ENCODE peak calls at places on chromosomes 3 and 15, in seven cellular contexts. One of them, this sample, is unnamed.

GRCh38 chr3:50299929-50300680 is 900 bp upstream of the HYAL3 start:
- DNase-seq in amniotic stem cell: peak; percentile 1
- DNase-seq in EL: no peak
- DNase-seq in activated CD8-positive, alpha-beta memory T cell treated with anti-CD3 and anti-CD28 coated beads, Interleukin-2, amount 50 U/mL, for 4 hours: no peak
- DNase-seq in activated CD4-positive, alpha-beta T cell treated with anti-CD3 and anti-CD28 coated beads, Interleukin-2, amount 50 U/mL, for 24 hours: no peak
- DNase-seq in epithelial cell of esophagus: peak; percentile 92
- DNase-seq in globus pallidus: peak; percentile 92
- DNase-seq in this sample: no peak

GRCh38 chr3:33023176-33024136 is 72.0 kb downstream of the CCR4 start:
- DNase-seq in amniotic stem cell: no peak
- DNase-seq in EL: no peak
- DNase-seq in activated CD8-positive, alpha-beta memory T cell treated with anti-CD3 and anti-CD28 coated beads, Interleukin-2, amount 50 U/mL, for 4 hours: no peak
- DNase-seq in activated CD4-positive, alpha-beta T cell treated with anti-CD3 and anti-CD28 coated beads, Interleukin-2, amount 50 U/mL, for 24 hours: no peak
- DNase-seq in epithelial cell of esophagus: no peak
- DNase-seq in globus pallidus: no peak
- DNase-seq in this sample: no peak

GRCh38 chr3:133987136-133987535 is 42.6 kb downstream of the SLCO2A1 start:
- DNase-seq in amniotic stem cell: no peak
- DNase-seq in EL: no peak
- DNase-seq in activated CD8-positive, alpha-beta memory T cell treated with anti-CD3 and anti-CD28 coated beads, Interleukin-2, amount 50 U/mL, for 4 hours: no peak
- DNase-seq in activated CD4-positive, alpha-beta T cell treated with anti-CD3 and anti-CD28 coated beads, Interleukin-2, amount 50 U/mL, for 24 hours: no peak
- DNase-seq in epithelial cell of esophagus: no peak
- DNase-seq in globus pallidus: no peak
- DNase-seq in this sample: no peak

GRCh38 chr3:58206406-58207011 is 4.3 kb downstream of the DNASE1L3 start:
- DNase-seq in amniotic stem cell: no peak
- DNase-seq in EL: peak; percentile 82
- DNase-seq in activated CD8-positive, alpha-beta memory T cell treated with anti-CD3 and anti-CD28 coated beads, Interleukin-2, amount 50 U/mL, for 4 hours: no peak
- DNase-seq in activated CD4-positive, alpha-beta T cell treated with anti-CD3 and anti-CD28 coated beads, Interleukin-2, amount 50 U/mL, for 24 hours: no peak
- DNase-seq in epithelial cell of esophagus: peak; percentile 81
- DNase-seq in globus pallidus: no peak
- DNase-seq in this sample: peak; percentile 31

GRCh38 chr15:20353966-20354883 is 187.4 kb downstream of the GOLGA6L6 start:
- DNase-seq in amniotic stem cell: no peak
- DNase-seq in EL: no peak
- DNase-seq in activated CD8-positive, alpha-beta memory T cell treated with anti-CD3 and anti-CD28 coated beads, Interleukin-2, amount 50 U/mL, for 4 hours: peak; percentile 14
- DNase-seq in activated CD4-positive, alpha-beta T cell treated with anti-CD3 and anti-CD28 coated beads, Interleukin-2, amount 50 U/mL, for 24 hours: no peak
- DNase-seq in epithelial cell of esophagus: no peak
- DNase-seq in globus pallidus: no peak
- DNase-seq in this sample: no peak

GRCh38 chr15:70120109-70120508 is 22.4 kb upstream of the TLE3 start:
- DNase-seq in amniotic stem cell: no peak
- DNase-seq in EL: no peak
- DNase-seq in activated CD8-positive, alpha-beta memory T cell treated with anti-CD3 and anti-CD28 coated beads, Interleukin-2, amount 50 U/mL, for 4 hours: no peak
- DNase-seq in activated CD4-positive, alpha-beta T cell treated with anti-CD3 and anti-CD28 coated beads, Interleukin-2, amount 50 U/mL, for 24 hours: no peak
- DNase-seq in epithelial cell of esophagus: no peak
- DNase-seq in globus pallidus: no peak
- DNase-seq in this sample: no peak

GRCh38 chr15:98955331-98955730 is 52.3 kb downstream of the PGPEP1L start:
- DNase-seq in amniotic stem cell: no peak
- DNase-seq in EL: no peak
- DNase-seq in activated CD8-positive, alpha-beta memory T cell treated with anti-CD3 and anti-CD28 coated beads, Interleukin-2, amount 50 U/mL, for 4 hours: no peak
- DNase-seq in activated CD4-positive, alpha-beta T cell treated with anti-CD3 and anti-CD28 coated beads, Interleukin-2, amount 50 U/mL, for 24 hours: no peak
- DNase-seq in epithelial cell of esophagus: no peak
- DNase-seq in globus pallidus: peak; percentile 89
- DNase-seq in this sample: no peak

GRCh38 chr15:78065284-78065872 is 12.1 kb downstream of the TBC1D2B start:
- DNase-seq in amniotic stem cell: peak; percentile 89
- DNase-seq in EL: peak; percentile 99
- DNase-seq in activated CD8-positive, alpha-beta memory T cell treated with anti-CD3 and anti-CD28 coated beads, Interleukin-2, amount 50 U/mL, for 4 hours: no peak
- DNase-seq in activated CD4-positive, alpha-beta T cell treated with anti-CD3 and anti-CD28 coated beads, Interleukin-2, amount 50 U/mL, for 24 hours: no peak
- DNase-seq in epithelial cell of esophagus: peak; percentile 90
- DNase-seq in globus pallidus: peak; percentile 61
- DNase-seq in this sample: peak; percentile 68

GRCh38 chr15:89673162-89673506 is 6.0 kb downstream of the PLIN1 start:
- DNase-seq in amniotic stem cell: no peak
- DNase-seq in EL: no peak
- DNase-seq in activated CD8-positive, alpha-beta memory T cell treated with anti-CD3 and anti-CD28 coated beads, Interleukin-2, amount 50 U/mL, for 4 hours: no peak
- DNase-seq in activated CD4-positive, alpha-beta T cell treated with anti-CD3 and anti-CD28 coated beads, Interleukin-2, amount 50 U/mL, for 24 hours: no peak
- DNase-seq in epithelial cell of esophagus: no peak
- DNase-seq in globus pallidus: no peak
- DNase-seq in this sample: no peak

GRCh38 chr3:187802928-187803259 is 57.6 kb upstream of the BCL6 start:
- DNase-seq in amniotic stem cell: no peak
- DNase-seq in EL: no peak
- DNase-seq in activated CD8-positive, alpha-beta memory T cell treated with anti-CD3 and anti-CD28 coated beads, Interleukin-2, amount 50 U/mL, for 4 hours: peak; percentile 25
- DNase-seq in activated CD4-positive, alpha-beta T cell treated with anti-CD3 and anti-CD28 coated beads, Interleukin-2, amount 50 U/mL, for 24 hours: peak; percentile 80
- DNase-seq in epithelial cell of esophagus: no peak
- DNase-seq in globus pallidus: no peak
- DNase-seq in this sample: no peak

GRCh38 chr15:101431301-101431700 is 58.2 kb downstream of the PCSK6 start:
- DNase-seq in amniotic stem cell: no peak
- DNase-seq in EL: no peak
- DNase-seq in activated CD8-positive, alpha-beta memory T cell treated with anti-CD3 and anti-CD28 coated beads, Interleukin-2, amount 50 U/mL, for 4 hours: no peak
- DNase-seq in activated CD4-positive, alpha-beta T cell treated with anti-CD3 and anti-CD28 coated beads, Interleukin-2, amount 50 U/mL, for 24 hours: no peak
- DNase-seq in epithelial cell of esophagus: no peak
- DNase-seq in globus pallidus: no peak
- DNase-seq in this sample: no peak

GRCh38 chr3:193795062-193795690 is 202.2 kb downstream of the OPA1 start:
- DNase-seq in amniotic stem cell: no peak
- DNase-seq in EL: peak; percentile 6
- DNase-seq in activated CD8-positive, alpha-beta memory T cell treated with anti-CD3 and anti-CD28 coated beads, Interleukin-2, amount 50 U/mL, for 4 hours: no peak
- DNase-seq in activated CD4-positive, alpha-beta T cell treated with anti-CD3 and anti-CD28 coated beads, Interleukin-2, amount 50 U/mL, for 24 hours: no peak
- DNase-seq in epithelial cell of esophagus: no peak
- DNase-seq in globus pallidus: no peak
- DNase-seq in this sample: no peak